ENCODE peak calls at places on chromosomes 16 and 17, in ten cellular contexts. E is AG08396; G is AG04449; Z is mucosa of descending colon; X is activated CD4-positive, alpha-beta T cell treated with anti-CD3 and anti-CD28 coated beads for 48 hours; L is HTR-8/SVneo; V is astrocyte of the cerebellum; B is activated naive CD4-positive, alpha-beta T cell; W is mucosa of gallbladder; N is stimulated activated naive B cell treated with anti-CD40 and anti-IgM and Interleukin-4, amounts not matched to agents 10 μg/mL and 1 μg/mL and 100 μg/mL, for 72 hours. H is an unnamed sample.

GRCh38 chr17:82663381-82664275 is 15.4 kb upstream of the WDR45B start:
- DNase-seq in V (no peak), W (no peak), L (no peak), B (no peak), X (no peak), E (no peak), Z (no peak), G (no peak), N (no peak), H (no peak)

GRCh38 chr16:7303677-7304200 is 28.9 kb upstream of the RBFOX1 start:
- DNase-seq in N (no peak), V (no peak), E (no peak), B (no peak), X (no peak), L (no peak), G (no peak), W (no peak), Z (no peak), H (no peak)

GRCh38 chr17:73430848-73431247 is 119.0 kb upstream of the CDC42EP4 start:
- DNase-seq in L (no peak), G (no peak), X (peak; percentile 7), B (no peak), Z (peak; percentile 42), N (no peak), E (no peak), W (peak; percentile 16), V (no peak), H (no peak)

GRCh38 chr16:27967169-27967568 is 96.3 kb downstream of the GSG1L start:
- DNase-seq in L (no peak), V (no peak), X (no peak), G (no peak), Z (no peak), W (no peak), B (no peak), E (no peak), N (no peak), H (no peak)

GRCh38 chr17:2377659-2378058 is 23.2 kb downstream of the MNT start:
- DNase-seq in Z (no peak), W (no peak), L (no peak), V (no peak), B (no peak), G (no peak), E (no peak), N (no peak), X (no peak), H (no peak)

GRCh38 chr17:49565948-49566491 is 9.7 kb upstream of the NXPH3 start:
- DNase-seq in G (no peak), X (peak; percentile 54), N (peak; percentile 59), W (peak; percentile 72), L (no peak), V (no peak), E (no peak), B (no peak), Z (peak; percentile 20), H (peak; percentile 48)

GRCh38 chr17:38747385-38748328 is 479 bp downstream of the PCGF2 start:
- DNase-seq in W (no peak), L (no peak), B (no peak), G (no peak), V (no peak), E (peak; percentile 51), X (no peak), Z (peak; percentile 61), N (no peak), H (no peak)

GRCh38 chr16:9238346-9238745 is 146.9 kb downstream of the HAPSTR1 start:
- DNase-seq in N (no peak), X (no peak), Z (no peak), V (no peak), W (no peak), L (no peak), G (no peak), B (no peak), E (no peak), H (no peak)

GRCh38 chr16:71367243-71367976 is 8.9 kb downstream of the CALB2 start:
- DNase-seq in G (no peak), V (no peak), Z (peak; percentile 54), W (peak; percentile 41), B (no peak), N (peak; percentile 6), X (peak; percentile 70), L (peak; percentile 81), E (peak; percentile 76), H (no peak)

GRCh38 chr17:32854834-32855389 is 22.0 kb downstream of the MYO1D start:
- DNase-seq in V (no peak), L (no peak), X (no peak), W (no peak), E (no peak), Z (peak; percentile 81), B (no peak), G (no peak), N (no peak), H (no peak)

GRCh38 chr17:47686276-47686635 is 7.7 kb upstream of the TBKBP1 start:
- DNase-seq in G (no peak), V (no peak), W (no peak), E (peak; percentile 42), L (no peak), Z (no peak), B (no peak), X (no peak), N (no peak), H (no peak)

GRCh38 chr16:65306313-65306712 is 184.4 kb upstream of the CDH11 start:
- DNase-seq in V (no peak), N (no peak), L (no peak), B (no peak), Z (no peak), W (no peak), X (no peak), G (no peak), E (no peak), H (no peak)

GRCh38 chr17:45021607-45022287 is 29.7 kb downstream of the DCAKD start:
- DNase-seq in L (no peak), B (peak; percentile 33), G (no peak), E (peak; percentile 94), Z (peak; percentile 62), V (no peak), W (peak; percentile 53), X (peak; percentile 77), N (peak; percentile 43), H (no peak)

GRCh38 chr16:49085689-49086088 is 195.9 kb downstream of the CBLN1 start:
- DNase-seq in L (no peak), W (peak; percentile 44), V (peak; percentile 28), Z (no peak), E (no peak), N (no peak), X (no peak), G (no peak), B (no peak), H (no peak)

GRCh38 chr16:89564476-89565255 is 4.2 kb downstream of the RPL13 start:
- DNase-seq in Z (no peak), E (no peak), N (no peak), L (no peak), G (no peak), V (no peak), X (peak; percentile 45), B (no peak), W (no peak), H (no peak)

GRCh38 chr16:60458255-60458654 is 1578.0 kb downstream of the CDH8 start:
- DNase-seq in W (no peak), N (no peak), X (no peak), B (no peak), L (no peak), Z (no peak), E (no peak), G (no peak), V (no peak), H (no peak)

GRCh38 chr16:2980227-2981176 is at the start of gene PKMYT1:
- DNase-seq in Z (peak; percentile 92), E (peak; percentile 100), B (peak; percentile 86), G (no peak), X (peak; percentile 96), L (peak; percentile 99), V (peak; percentile 34), N (peak; percentile 95), W (peak; percentile 93), H (peak; percentile 31)

GRCh38 chr16:12195296-12195695 is 218.8 kb downstream of the SNX29 start:
- DNase-seq in V (no peak), W (no peak), N (no peak), Z (no peak), L (no peak), X (no peak), E (no peak), G (no peak), B (no peak), H (no peak)

GRCh38 chr17:45129426-45129939 is 2.8 kb downstream of the PLCD3 start:
- DNase-seq in G (no peak), V (no peak), W (no peak), Z (peak; percentile 60), N (no peak), E (no peak), X (no peak), B (no peak), L (no peak), H (no peak)

GRCh38 chr17:41689497-41690299 is 1.0 kb downstream of the EIF1 start:
- DNase-seq in X (peak; percentile 70), B (peak; percentile 17), Z (peak; percentile 84), E (no peak), W (no peak), V (peak; percentile 51), N (no peak), G (no peak), L (no peak), H (no peak)

H was measured in amygdala.